ENCODE peak calls at places on chromosome 1, in six cellular contexts. C is NCI-H774; E is DMS153; U is naive thymus-derived CD8-positive, alpha-beta T cell; Q is H54; L is activated CD4-positive, alpha-beta T cell treated with anti-CD3 and anti-CD28 coated beads, Interleukin-2, amount 50 U/mL, for 4 hours. G is an unnamed sample.

GRCh38 chr1:208496467-208497371 is 252.5 kb upstream of the PLXNA2 start:
- DNase-seq in C (no peak), E (no peak), U (no peak), Q (no peak), L (no peak), G (no peak)

GRCh38 chr1:155698382-155699038 is 9.6 kb downstream of the DAP3 start:
- DNase-seq in C (no peak), E (no peak), U (no peak), Q (no peak), L (no peak), G (no peak)

GRCh38 chr1:53324728-53325297 is 3.1 kb downstream of the LRP8 start:
- DNase-seq in C (no peak), E (no peak), U (no peak), Q (no peak), L (no peak), G (no peak)

GRCh38 chr1:205354259-205354904 is 2.3 kb downstream of the KLHDC8A start:
- DNase-seq in C (no peak), E (no peak), U (peak), Q (peak), L (peak), G (peak)

GRCh38 chr1:203156280-203156679 is 19.3 kb downstream of the MYBPH start:
- DNase-seq in C (no peak), E (no peak), U (no peak), Q (no peak), L (no peak), G (no peak)

GRCh38 chr1:152977614-152978013 is 6.3 kb upstream of the SPRR1A start:
- DNase-seq in C (no peak), E (no peak), U (no peak), Q (no peak), L (no peak), G (no peak)

GRCh38 chr1:55353709-55354620 is 138.8 kb upstream of the USP24 start:
- DNase-seq in C (no peak), E (no peak), U (no peak), Q (no peak), L (no peak), G (no peak)

GRCh38 chr1:86955678-86956077 is 41.2 kb downstream of the HS2ST1 start:
- DNase-seq in C (no peak), E (no peak), U (no peak), Q (no peak), L (no peak), G (no peak)

GRCh38 chr1:12132078-12132477 is 34.7 kb upstream of the TNFRSF1B start:
- DNase-seq in C (no peak), E (no peak), U (no peak), Q (no peak), L (no peak), G (no peak)

GRCh38 chr1:7289694-7290093 is 481.4 kb upstream of the VAMP3 start:
- DNase-seq in C (no peak), E (no peak), U (no peak), Q (no peak), L (no peak), G (no peak)

GRCh38 chr1:61058477-61059245 is 23.7 kb upstream of the NFIA start:
- DNase-seq in C (no peak), E (no peak), U (no peak), Q (no peak), L (no peak), G (no peak)

GRCh38 chr1:228459091-228459993 is 27.8 kb upstream of the RNF187 start:
- DNase-seq in C (peak), E (peak), U (peak), Q (peak), L (peak), G (peak)

GRCh38 chr1:175933801-175934200 is 190.4 kb upstream of the TNR start:
- DNase-seq in C (no peak), E (peak), U (no peak), Q (no peak), L (no peak), G (no peak)

GRCh38 chr1:184945034-184945433 is 29.3 kb downstream of the NIBAN1 start:
- DNase-seq in C (no peak), E (no peak), U (no peak), Q (no peak), L (no peak), G (no peak)

GRCh38 chr1:8562222-8562621 is 244.3 kb downstream of the SLC45A1 start:
- DNase-seq in C (no peak), E (no peak), U (no peak), Q (no peak), L (no peak), G (no peak)

GRCh38 chr1:102099916-102100315 is 103.2 kb upstream of the OLFM3 start:
- DNase-seq in C (no peak), E (no peak), U (no peak), Q (no peak), L (no peak), G (no peak)